ENCODE peak calls at places on chromosome 12, in five cellular contexts. I is MM.1S, S is H1, P is astrocyte, R is mammary epithelial cell. L is an unnamed sample.

GRCh38 chr12:32897688-32898573 is 1.4 kb upstream of the PKP2 start:
- DNase-seq in I (no peak), S (no peak), P (no peak), R (no peak), L (no peak)

GRCh38 chr12:121466800-121467637 is 67.1 kb downstream of the RNF34 start:
- DNase-seq in I (peak), S (peak), P (peak), R (peak), L (peak)

GRCh38 chr12:112714166-112714565 is 77.4 kb upstream of the RPH3A start:
- DNase-seq in I (no peak), S (no peak), P (no peak), R (peak), L (no peak)

GRCh38 chr12:58639323-58639934 is 280.9 kb downstream of the LRIG3 start:
- DNase-seq in I (no peak), S (no peak), P (peak), R (no peak), L (peak)

GRCh38 chr12:51663390-51663789 is 72.4 kb downstream of the SCN8A start:
- DNase-seq in I (no peak), S (no peak), P (no peak), R (no peak), L (no peak)

GRCh38 chr12:51915003-51915625 is 7.8 kb downstream of the ACVRL1 start:
- DNase-seq in I (no peak), S (no peak), P (no peak), R (no peak), L (no peak)

GRCh38 chr12:2287151-2287550 is 234.4 kb downstream of the CACNA1C start:
- DNase-seq in I (no peak), S (no peak), P (no peak), R (no peak), L (no peak)

GRCh38 chr12:69949324-69949723 is 124.3 kb downstream of the MYRFL start:
- DNase-seq in I (no peak), S (no peak), P (no peak), R (no peak), L (no peak)

GRCh38 chr12:72774023-72774422 is 501.9 kb downstream of the TRHDE start:
- DNase-seq in I (no peak), S (no peak), P (no peak), R (no peak), L (no peak)

GRCh38 chr12:52242442-52243263 is 9.6 kb downstream of the KRT7 start:
- DNase-seq in I (no peak), S (no peak), P (no peak), R (no peak), L (no peak)

GRCh38 chr12:6336859-6337744 is 4.8 kb downstream of the TNFRSF1A start:
- DNase-seq in I (no peak), S (no peak), P (no peak), R (no peak), L (no peak)

GRCh38 chr12:109744991-109745942 is 31.6 kb downstream of the FAM222A start:
- DNase-seq in I (no peak), S (no peak), P (no peak), R (peak), L (no peak)

GRCh38 chr12:54141534-54142475 is 47.0 kb downstream of the SMUG1 start:
- DNase-seq in I (no peak), S (no peak), P (peak), R (no peak), L (peak)

GRCh38 chr12:4482936-4483335 is 37.3 kb upstream of the FGF6 start:
- DNase-seq in I (no peak), S (no peak), P (no peak), R (peak), L (no peak)

GRCh38 chr12:88334271-88334670 is 192.2 kb downstream of the TMTC3 start:
- DNase-seq in I (peak), S (peak), P (peak), R (peak), L (peak)

GRCh38 chr12:31005944-31006361 is 67.7 kb upstream of the DDX11 start:
- DNase-seq in I (no peak), S (no peak), P (peak), R (peak), L (peak)

GRCh38 chr12:28498850-28499249 is 308.6 kb downstream of the CCDC91 start:
- DNase-seq in I (no peak), S (no peak), P (peak), R (no peak), L (no peak)

GRCh38 chr12:6435941-6436715 is 8.6 kb upstream of the CD27 start:
- DNase-seq in I (no peak), S (no peak), P (no peak), R (no peak), L (no peak)

GRCh38 chr12:12979731-12980259 is 20.3 kb downstream of the HEBP1 start:
- DNase-seq in I (no peak), S (no peak), P (peak), R (peak), L (peak)

GRCh38 chr12:90080616-90081015 is 372.0 kb upstream of the ATP2B1 start:
- DNase-seq in I (no peak), S (no peak), P (no peak), R (no peak), L (no peak)

GRCh38 chr12:105936496-105936895 is 202.3 kb downstream of the NUAK1 start:
- DNase-seq in I (no peak), S (no peak), P (no peak), R (no peak), L (no peak)

GRCh38 chr12:105931762-105932587 is 206.8 kb downstream of the NUAK1 start:
- DNase-seq in I (no peak), S (no peak), P (no peak), R (no peak), L (no peak)

GRCh38 chr12:105935106-105935505 is 203.6 kb downstream of the NUAK1 start:
- DNase-seq in I (no peak), S (no peak), P (peak), R (peak), L (no peak)

GRCh38 chr12:105935981-105936380 is 202.8 kb downstream of the NUAK1 start:
- DNase-seq in I (no peak), S (no peak), P (peak), R (peak), L (peak)

DNA sequence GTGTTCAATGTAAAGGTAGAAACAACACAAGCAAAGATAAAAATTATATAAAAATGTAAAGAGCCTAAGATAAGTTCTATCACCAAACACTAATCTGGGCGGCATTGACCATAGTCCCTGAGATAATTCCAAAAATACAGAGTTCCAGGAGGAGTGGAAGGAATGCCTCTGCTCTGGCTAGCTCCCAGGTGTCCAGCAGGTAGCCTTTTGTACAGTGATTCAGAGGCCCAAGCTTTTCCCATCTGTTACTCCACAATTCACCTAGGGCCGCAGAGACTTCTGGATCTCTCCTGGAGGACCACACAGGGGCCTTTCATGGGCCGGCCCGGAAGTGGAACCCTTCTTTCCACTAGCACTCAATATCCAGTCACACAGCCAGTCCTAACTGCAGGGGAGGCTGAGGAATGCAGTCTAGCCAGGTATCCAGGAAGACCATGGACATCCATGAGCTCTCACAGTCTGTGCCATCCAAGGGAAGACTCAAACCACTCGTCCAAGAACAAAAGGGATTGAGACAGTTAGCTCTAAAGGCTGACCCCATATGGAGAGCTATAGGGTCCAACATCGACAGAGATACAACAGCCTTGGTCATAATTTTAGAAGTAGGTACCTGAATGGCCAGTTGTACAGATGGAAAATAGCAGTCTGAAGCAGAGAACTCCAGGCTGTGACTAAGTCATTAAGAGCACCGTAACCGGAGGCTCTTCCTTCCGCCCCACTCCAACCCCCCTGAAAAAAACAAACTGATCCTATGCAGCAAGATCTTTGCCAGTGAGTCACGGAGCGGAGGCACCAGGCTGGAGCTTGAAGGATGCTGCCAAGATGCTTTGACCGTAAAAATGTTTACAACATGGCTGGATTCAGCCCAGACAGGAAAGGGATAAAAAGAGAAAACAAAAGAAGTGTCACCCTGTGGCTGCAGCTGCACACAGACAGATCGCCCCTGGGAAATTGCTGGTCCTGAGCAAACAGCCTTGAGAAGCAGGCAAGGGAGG is 204.8 kb downstream of the NUAK1 start:
- DNase-seq in I (no peak), S (no peak), P (peak), R (peak), L (peak)
- H3K4me2 ChIP-seq in I (no peak), S (no peak), P (peak), R (peak), L (peak)

GRCh38 chr12:115353467-115353866 is 669.5 kb upstream of the TBX3 start:
- DNase-seq in I (no peak), S (no peak), P (no peak), R (no peak), L (no peak)

GRCh38 chr12:115354476-115354890 is 670.5 kb upstream of the TBX3 start:
- DNase-seq in I (peak), S (no peak), P (no peak), R (no peak), L (no peak)

GRCh38 chr12:115357681-115358080 is 673.7 kb upstream of the TBX3 start:
- DNase-seq in I (no peak), S (no peak), P (no peak), R (no peak), L (no peak)

GRCh38 chr12:115354007-115354452 is 670.1 kb upstream of the TBX3 start:
- DNase-seq in I (no peak), S (no peak), P (peak), R (peak), L (peak)

DNA sequence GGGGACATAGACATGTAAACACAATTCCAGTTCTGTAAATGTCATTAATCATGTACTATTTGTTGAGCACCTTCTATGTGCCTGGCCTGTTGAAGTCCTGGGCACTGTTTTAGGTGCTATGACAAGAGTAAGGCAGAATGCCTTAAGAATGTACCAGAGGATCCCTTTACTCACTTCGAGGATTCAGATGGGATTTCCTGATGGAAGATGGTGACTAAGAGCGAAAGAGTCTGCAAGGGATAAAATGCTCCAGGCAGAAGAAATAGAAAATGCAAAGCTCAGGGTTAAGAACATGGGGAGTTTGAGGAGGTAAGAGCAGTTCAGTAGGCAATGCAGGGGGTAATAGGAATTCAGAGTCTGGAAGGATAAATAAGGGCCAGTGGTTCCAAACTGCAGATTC is 671.3 kb upstream of the TBX3 start:
- DNase-seq in I (no peak), S (no peak), P (no peak), R (peak), L (no peak)
- H2AFZ ChIP-seq in I (no peak), S (no peak), P (no peak), R (no peak), L (peak)

DNA sequence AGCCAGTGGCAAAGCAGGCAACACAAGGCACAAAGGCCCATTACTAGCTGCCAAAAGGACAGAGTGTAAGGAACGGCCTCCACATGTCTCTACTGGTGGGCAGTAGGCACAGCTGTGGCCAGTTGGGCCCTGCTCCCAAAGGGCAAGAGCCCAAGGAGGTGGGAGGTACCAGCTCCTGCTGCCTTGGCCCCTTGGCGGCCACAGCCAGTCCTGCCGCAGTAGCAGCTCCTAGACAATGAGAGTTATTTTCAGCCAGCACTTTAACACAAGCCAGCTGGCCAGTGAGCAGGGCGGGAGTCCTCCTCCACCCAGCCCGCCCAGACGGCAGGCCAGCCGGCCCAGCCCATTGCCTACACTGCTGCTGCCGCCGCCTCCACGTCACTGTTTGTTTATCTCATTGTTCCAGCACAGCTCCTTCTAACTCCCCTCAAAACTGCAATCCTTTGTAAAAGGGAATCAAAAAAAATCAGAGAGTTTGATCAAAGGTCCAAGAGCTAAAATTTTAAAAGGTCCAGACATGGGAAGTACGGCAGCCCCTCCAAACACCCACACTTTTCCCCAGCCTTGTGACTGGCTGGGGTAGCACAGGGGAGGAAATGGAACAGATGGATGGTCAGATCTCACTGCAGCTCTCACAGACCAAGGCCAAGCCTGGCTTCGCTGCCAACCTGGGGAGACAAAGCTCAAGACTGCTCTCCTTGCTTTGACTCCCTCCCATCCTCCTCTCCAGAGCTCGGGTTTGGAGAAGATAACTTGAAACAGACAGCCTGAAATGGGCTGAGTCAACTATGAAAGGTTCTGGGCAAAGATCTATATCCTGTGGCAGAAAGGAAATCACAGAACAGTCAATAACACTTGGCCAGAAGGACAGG is 33.5 kb downstream of the FMNL3 start:
- DNase-seq in I (no peak), S (no peak), P (peak), R (peak), L (peak)
- H3K4me2 ChIP-seq in I (no peak), S (peak), P (peak), R (peak), L (peak)

DNA sequence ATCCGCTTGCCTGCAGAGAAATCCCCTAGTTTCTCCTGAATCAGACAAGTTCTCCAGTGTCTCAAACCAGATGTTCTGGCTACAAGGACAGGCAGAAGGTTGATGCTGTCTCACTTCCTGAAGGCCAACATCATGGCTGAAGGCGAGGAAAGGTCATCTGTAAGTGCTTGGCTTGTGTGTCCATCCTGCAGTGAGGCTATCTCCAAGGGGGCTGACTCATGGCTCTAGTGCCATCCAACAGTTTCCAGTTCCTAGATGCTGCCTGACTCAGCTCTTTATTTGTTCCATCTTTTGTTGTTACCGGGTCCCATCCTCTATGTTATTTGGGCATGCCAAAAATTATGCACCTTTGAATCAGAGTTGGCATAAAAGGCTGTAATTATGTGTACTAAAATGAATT is 232.1 kb upstream of the TBX3 start:
- DNase-seq in I (no peak), S (no peak), P (peak), R (peak), L (peak)
- H2AFZ ChIP-seq in I (no peak), S (no peak), P (no peak), R (no peak), L (no peak)

DNA sequence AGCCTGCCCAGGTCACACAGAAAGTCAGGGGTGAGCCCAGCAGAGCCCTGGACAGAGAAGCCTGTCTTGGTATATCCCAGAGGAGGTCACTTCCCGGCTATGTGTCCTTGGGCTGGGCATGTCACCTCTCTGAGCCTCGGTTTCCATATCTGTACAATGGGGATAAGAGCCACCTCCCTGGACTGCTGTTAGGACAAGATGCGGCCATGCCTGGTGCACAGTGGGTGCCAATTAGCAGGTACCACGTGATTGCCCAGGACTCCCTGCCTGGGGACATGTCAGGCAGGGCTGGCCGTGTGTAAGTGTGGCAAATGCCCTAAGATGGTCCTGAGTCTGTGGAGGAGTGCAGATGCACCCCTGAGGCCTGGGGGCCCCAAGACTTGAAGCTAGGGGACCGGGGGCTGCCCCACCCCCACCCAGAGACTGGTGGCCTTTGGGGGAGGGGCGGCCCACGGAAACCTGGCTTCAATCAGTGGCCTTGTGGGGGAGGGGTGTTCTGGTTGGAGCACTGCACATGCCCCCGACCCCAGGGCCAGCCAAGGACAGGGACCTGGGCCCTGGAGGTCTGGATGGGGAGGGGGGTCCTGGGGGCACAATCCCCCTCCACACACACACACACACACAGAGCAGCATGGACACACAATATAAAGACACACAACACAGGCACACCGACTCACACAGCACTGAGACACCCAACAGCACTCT is 878 bp downstream of the TMEM119 start:
- DNase-seq in I (no peak), S (no peak), P (no peak), R (no peak), L (no peak)
- H3K4me2 ChIP-seq in I (no peak), S (no peak), P (peak), R (no peak), L (peak)

GRCh38 chr12:62767946-62768345 is 167.0 kb downstream of the PPM1H start:
- DNase-seq in I (no peak), S (no peak), P (no peak), R (peak), L (peak)
- H2AFZ ChIP-seq in I (no peak), S (no peak), P (no peak), R (peak), L (no peak)

GRCh38 chr12:92064420-92064819 is 81.2 kb downstream of the BTG1 start:
- DNase-seq in I (no peak), S (no peak), P (no peak), R (no peak), L (no peak)
- H3K4me2 ChIP-seq in I (no peak), S (no peak), P (no peak), R (no peak), L (peak)

DNA sequence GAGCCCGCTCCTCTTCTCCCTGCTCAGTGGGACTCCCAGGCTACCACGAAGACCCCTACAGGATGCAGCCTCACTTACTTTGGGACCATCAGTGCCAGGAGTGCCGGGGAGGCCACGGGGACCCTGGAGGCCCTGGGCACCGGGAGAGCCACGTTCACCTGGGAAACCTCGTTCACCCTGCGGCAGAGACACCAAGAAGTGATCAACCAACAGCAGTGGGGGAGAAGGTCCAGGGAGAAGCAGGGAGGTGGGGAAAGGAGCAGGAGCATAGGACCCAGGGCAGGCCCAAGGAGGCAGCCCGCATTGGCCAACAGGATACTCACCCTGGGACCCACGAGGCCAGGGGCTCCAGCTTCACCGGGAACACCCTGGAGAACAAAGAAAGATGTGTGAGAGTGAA is 19.4 kb downstream of the TMEM106C start:
- DNase-seq in I (no peak), S (no peak), P (no peak), R (no peak), L (no peak)
- H2AFZ ChIP-seq in I (no peak), S (no peak), P (no peak), R (no peak), L (no peak)

DNA sequence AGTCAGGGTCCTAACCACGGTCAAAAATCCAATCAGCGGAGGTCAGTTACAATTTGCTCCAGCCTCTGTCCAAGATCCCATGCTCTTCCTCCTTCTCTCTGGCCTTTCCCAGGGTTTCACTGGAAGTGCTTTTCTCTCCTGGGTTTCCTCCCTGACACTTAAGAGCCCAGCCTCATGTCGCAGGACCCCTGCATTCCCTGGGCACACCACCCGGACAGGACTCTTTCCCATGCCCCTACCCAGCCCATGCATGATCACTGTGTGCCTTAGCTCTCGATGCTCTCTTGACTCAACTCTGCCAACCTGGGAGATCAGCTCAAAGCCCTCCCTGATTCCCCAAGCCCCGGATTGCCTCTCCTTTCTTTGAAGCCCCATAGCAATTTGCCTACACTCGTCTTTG is 15.5 kb upstream of the TAC3 start:
- DNase-seq in I (no peak), S (no peak), P (no peak), R (no peak), L (no peak)
- H3K4me2 ChIP-seq in I (no peak), S (no peak), P (no peak), R (peak), L (no peak)